ENCODE peak calls at places on chromosomes 1 and 21, in five cellular contexts. K is activated CD4-positive, alpha-beta T cell treated with anti-CD3 and anti-CD28 coated beads, Interleukin-2, amount 10 ng/mL, durations not matched to agents 7 days and 5 days; C is cardiac muscle cell; E is stomach; Z is stimulated activated CD4-positive, alpha-beta T cell treated with anti-CD3 and anti-CD28 coated beads, TNF-alpha, amount 100 ng/mL, for 24 hours. U is an unnamed sample.

GRCh38 chr1:2353215-2353906 is 38.0 kb downstream of the MORN1 start:
- DNase-seq in K (no peak), C (no peak), E (no peak), Z (no peak), U (no peak)

GRCh38 chr21:39141502-39141901 is 41.7 kb downstream of the PSMG1 start:
- DNase-seq in K (no peak), C (peak; percentile 20), E (no peak), Z (no peak), U (no peak)

GRCh38 chr1:90708826-90709225 is 8.3 kb downstream of the BARHL2 start:
- DNase-seq in K (no peak), C (no peak), E (no peak), Z (no peak), U (no peak)

GRCh38 chr1:50493710-50494109 is 70.5 kb upstream of the DMRTA2 start:
- DNase-seq in K (no peak), C (no peak), E (no peak), Z (no peak), U (no peak)

GRCh38 chr1:111222308-111223125 is 5.0 kb upstream of the CHI3L2 start:
- DNase-seq in K (peak; percentile 84), C (peak; percentile 74), E (peak; percentile 86), Z (peak; percentile 73), U (no peak)

GRCh38 chr1:207017615-207018559 is 14.7 kb downstream of the C1orf116 start:
- DNase-seq in K (no peak), C (no peak), E (peak; percentile 76), Z (no peak), U (no peak)

GRCh38 chr1:92989253-92989652 is 28.0 kb upstream of the DIPK1A start:
- DNase-seq in K (no peak), C (no peak), E (no peak), Z (no peak), U (no peak)

GRCh38 chr1:235325139-235325538 is 2.8 kb downstream of the ARID4B start:
- DNase-seq in K (no peak), C (no peak), E (no peak), Z (no peak), U (no peak)

GRCh38 chr1:58155418-58156123 is 391.0 kb downstream of the OMA1 start:
- DNase-seq in K (no peak), C (peak; percentile 11), E (no peak), Z (no peak), U (no peak)

GRCh38 chr1:95197616-95198252 is 36.3 kb upstream of the RWDD3 start:
- DNase-seq in K (no peak), C (peak; percentile 23), E (no peak), Z (no peak), U (no peak)

GRCh38 chr1:102853701-102854187 is 254.6 kb downstream of the COL11A1 start:
- DNase-seq in K (no peak), C (no peak), E (no peak), Z (no peak), U (no peak)

GRCh38 chr1:153942766-153943549 is 3.6 kb downstream of the DENND4B start:
- DNase-seq in K (no peak), C (no peak), E (no peak), Z (no peak), U (no peak)

GRCh38 chr1:3610165-3610822 is 1.0 kb downstream of the MEGF6 start:
- DNase-seq in K (no peak), C (peak; percentile 41), E (no peak), Z (no peak), U (no peak)

GRCh38 chr1:153390938-153391710 is at the start of gene S100A8:
- DNase-seq in K (no peak), C (peak; percentile 29), E (peak; percentile 48), Z (no peak), U (no peak)

GRCh38 chr1:98704474-98704873 is 43.0 kb downstream of the SNX7 start:
- DNase-seq in K (no peak), C (peak; percentile 37), E (no peak), Z (no peak), U (no peak)

GRCh38 chr1:180080439-180080838 is 74.2 kb upstream of the QSOX1 start:
- DNase-seq in K (no peak), C (no peak), E (no peak), Z (no peak), U (no peak)

GRCh38 chr1:228860911-228861829 is 125.9 kb downstream of the RHOU start:
- DNase-seq in K (no peak), C (peak; percentile 63), E (peak; percentile 58), Z (no peak), U (no peak)

GRCh38 chr1:161198206-161198876 is 513 bp downstream of the ADAMTS4 start:
- DNase-seq in K (no peak), C (peak; percentile 57), E (no peak), Z (no peak), U (no peak)

GRCh38 chr1:162538815-162539431 is 22.6 kb upstream of the UAP1 start:
- DNase-seq in K (no peak), C (peak; percentile 82), E (no peak), Z (no peak), U (no peak)

GRCh38 chr1:212951058-212951923 is 950 bp downstream of the VASH2 start:
- DNase-seq in K (no peak), C (no peak), E (no peak), Z (no peak), U (no peak)

GRCh38 chr1:59393211-59394180 is 96.6 kb downstream of the FGGY start:
- DNase-seq in K (no peak), C (peak; percentile 91), E (peak; percentile 65), Z (no peak), U (no peak)

GRCh38 chr1:115828101-115829022 is 12.6 kb downstream of the NHLH2 start:
- DNase-seq in K (no peak), C (peak; percentile 57), E (peak; percentile 35), Z (no peak), U (no peak)

GRCh38 chr21:31948681-31949080 is 75.9 kb downstream of the HUNK start:
- DNase-seq in K (no peak), C (no peak), E (no peak), Z (no peak), U (no peak)

GRCh38 chr1:227941509-227942020 is 6.2 kb downstream of the WNT9A start:
- DNase-seq in K (no peak), C (no peak), E (peak; percentile 25), Z (no peak), U (no peak)

GRCh38 chr1:168179411-168180147 is 817 bp downstream of the TIPRL start:
- DNase-seq in K (peak; percentile 9), C (peak; percentile 21), E (no peak), Z (peak; percentile 5), U (no peak)

GRCh38 chr1:208834346-208835081 is 590.3 kb upstream of the PLXNA2 start:
- DNase-seq in K (no peak), C (no peak), E (no peak), Z (no peak), U (no peak)

GRCh38 chr21:15978158-15978805 is 248.5 kb downstream of the USP25 start:
- DNase-seq in K (no peak), C (peak; percentile 54), E (no peak), Z (no peak), U (no peak)

GRCh38 chr1:2983319-2983705 is 38.0 kb upstream of the ACTRT2 start:
- DNase-seq in K (no peak), C (no peak), E (no peak), Z (no peak), U (no peak)

GRCh38 chr1:93394514-93394913 is 48.8 kb downstream of the DR1 start:
- DNase-seq in K (no peak), C (peak; percentile 11), E (no peak), Z (no peak), U (no peak)

U was measured in GM12891.